ENCODE peak calls at places on chromosomes 2 and 18, in six cellular contexts. I is KBM-7; B is mesothelial cell of epicardium; R is NCI-H524; Q is stomach; D is stimulated activated CD4-positive, alpha-beta T cell treated with anti-CD3 and anti-CD28 coated beads, Interleukin-1b, Interleukin-23, amount 100 ng/mL, for 1 hour. A is an unnamed sample.

GRCh38 chr18:68270009-68270408 is 444.9 kb downstream of the TMX3 start:
- DNase-seq in I (no peak), B (no peak), R (no peak), Q (no peak), D (no peak), A (no peak)

GRCh38 chr2:230582851-230583283 is 129.8 kb upstream of the CAB39 start:
- DNase-seq in I (no peak), B (no peak), R (no peak), Q (no peak), D (no peak), A (peak)

GRCh38 chr18:57466745-57467144 is 31.6 kb downstream of the ONECUT2 start:
- DNase-seq in I (peak), B (no peak), R (peak), Q (no peak), D (no peak), A (no peak)

GRCh38 chr2:61356958-61357350 is 113.9 kb downstream of the USP34 start:
- DNase-seq in I (no peak), B (no peak), R (no peak), Q (no peak), D (no peak), A (no peak)

GRCh38 chr2:20126040-20126439 is 74.6 kb upstream of the LAPTM4A start:
- DNase-seq in I (no peak), B (no peak), R (no peak), Q (no peak), D (no peak), A (no peak)

GRCh38 chr2:96898636-96899035 is 28.8 kb upstream of the SEMA4C start:
- DNase-seq in I (no peak), B (no peak), R (no peak), Q (no peak), D (no peak), A (no peak)

GRCh38 chr18:11578799-11579198 is 30.6 kb upstream of the SLC35G4 start:
- DNase-seq in I (no peak), B (no peak), R (no peak), Q (no peak), D (no peak), A (no peak)

GRCh38 chr2:233976690-233977294 is 59.6 kb downstream of the TRPM8 start:
- DNase-seq in I (peak), B (no peak), R (peak), Q (no peak), D (no peak), A (peak)

GRCh38 chr18:11260963-11261441 is 111.6 kb upstream of the PIEZO2 start:
- DNase-seq in I (no peak), B (no peak), R (peak), Q (no peak), D (no peak), A (no peak)

GRCh38 chr2:81282151-81282769 is 977.7 kb upstream of the LRRTM1 start:
- DNase-seq in I (no peak), B (no peak), R (no peak), Q (no peak), D (no peak), A (no peak)

GRCh38 chr2:47357475-47357874 is 45.5 kb upstream of the MSH2 start:
- DNase-seq in I (no peak), B (no peak), R (no peak), Q (no peak), D (no peak), A (peak)

GRCh38 chr2:17058772-17059402 is 393.3 kb upstream of the CYRIA start:
- DNase-seq in I (no peak), B (no peak), R (peak), Q (no peak), D (no peak), A (no peak)

GRCh38 chr2:12597555-12597954 is 119.2 kb upstream of the TRIB2 start:
- DNase-seq in I (no peak), B (no peak), R (no peak), Q (no peak), D (no peak), A (no peak)

GRCh38 chr2:237662671-237663093 is 35.3 kb downstream of the LRRFIP1 start:
- DNase-seq in I (peak), B (peak), R (peak), Q (peak), D (no peak), A (peak)

GRCh38 chr18:47032945-47033344 is 2.5 kb downstream of the ELOA2 start:
- DNase-seq in I (no peak), B (no peak), R (no peak), Q (no peak), D (no peak), A (no peak)

GRCh38 chr2:41994661-41995060 is 53.2 kb upstream of the PKDCC start:
- DNase-seq in I (no peak), B (no peak), R (no peak), Q (no peak), D (no peak), A (no peak)

GRCh38 chr2:99066602-99067001 is 74.9 kb upstream of the C2orf15 start:
- DNase-seq in I (peak), B (no peak), R (peak), Q (peak), D (no peak), A (peak)

GRCh38 chr2:121907905-121908304 is 152.5 kb downstream of the TSN start:
- DNase-seq in I (no peak), B (no peak), R (peak), Q (no peak), D (no peak), A (no peak)

GRCh38 chr2:86788881-86789686 is 1.6 kb downstream of the CD8A start:
- DNase-seq in I (no peak), B (no peak), R (peak), Q (no peak), D (no peak), A (no peak)

GRCh38 chr2:213150315-213150951 is 979 bp downstream of the IKZF2 start:
- DNase-seq in I (peak), B (no peak), R (peak), Q (no peak), D (no peak), A (no peak)

GRCh38 chr2:173884403-173884802 is 80.8 kb downstream of the SP3 start:
- DNase-seq in I (peak), B (no peak), R (peak), Q (peak), D (no peak), A (peak)

GRCh38 chr2:25115249-25115883 is 53.0 kb downstream of the POMC start:
- DNase-seq in I (no peak), B (no peak), R (no peak), Q (no peak), D (no peak), A (no peak)

GRCh38 chr2:150234787-150235512 is 252.5 kb downstream of the RND3 start:
- DNase-seq in I (no peak), B (no peak), R (no peak), Q (no peak), D (no peak), A (peak)

GRCh38 chr2:218257390-218257981 is 3.3 kb upstream of the GPBAR1 start:
- DNase-seq in I (peak), B (no peak), R (no peak), Q (no peak), D (peak), A (peak)

GRCh38 chr2:142130111-142131015 is 453 bp downstream of the LRP1B start:
- DNase-seq in I (peak), B (peak), R (peak), Q (peak), D (no peak), A (peak)

GRCh38 chr2:41933585-41934322 is 114.1 kb upstream of the PKDCC start:
- DNase-seq in I (no peak), B (no peak), R (no peak), Q (no peak), D (no peak), A (no peak)

GRCh38 chr2:215548714-215549113 is 112.8 kb upstream of the FN1 start:
- DNase-seq in I (no peak), B (no peak), R (no peak), Q (no peak), D (no peak), A (no peak)

GRCh38 chr18:44917865-44918476 is 237.3 kb downstream of the SETBP1 start:
- DNase-seq in I (no peak), B (no peak), R (no peak), Q (peak), D (no peak), A (no peak)

GRCh38 chr2:222933458-222933857 is 72.6 kb downstream of the ACSL3 start:
- DNase-seq in I (no peak), B (no peak), R (no peak), Q (no peak), D (no peak), A (no peak)

GRCh38 chr2:206540757-206541156 is 97.4 kb downstream of the ADAM23 start:
- DNase-seq in I (no peak), B (no peak), R (no peak), Q (no peak), D (no peak), A (no peak)

A was measured in endothelial cell of umbilical vein.